ENCODE peak calls at places on chromosomes 1 and 21, in eight cellular contexts. One of them, this sample, is unnamed.
A peak's percentile ranks its signal among the peaks of the same experiment; 100 is the strongest.

GRCh38 chr1:29635501-29636263 is 399.4 kb downstream of the PTPRU start:
- DNase-seq in uterus: no peak
- DNase-seq in pancreas: no peak
- DNase-seq in SK-N-SH: no peak
- DNase-seq in fibroblast of lung: no peak
- DNase-seq in upper lobe of right lung: no peak
- DNase-seq in upper lobe of left lung: no peak
- DNase-seq in neural progenitor cell: no peak
- DNase-seq in this sample: no peak

GRCh38 chr1:112866151-112866550 is 89.8 kb downstream of the SLC16A1 start:
- DNase-seq in upper lobe of right lung: no peak
- DNase-seq in fibroblast of lung: peak; percentile 81
- DNase-seq in pancreas: no peak
- DNase-seq in uterus: no peak
- DNase-seq in neural progenitor cell: no peak
- DNase-seq in SK-N-SH: no peak
- DNase-seq in upper lobe of left lung: no peak
- DNase-seq in this sample: peak; percentile 31

GRCh38 chr1:43292679-43293078 is 7.3 kb upstream of the C1orf210 start:
- DNase-seq in pancreas: no peak
- DNase-seq in upper lobe of left lung: no peak
- DNase-seq in neural progenitor cell: no peak
- DNase-seq in upper lobe of right lung: no peak
- DNase-seq in uterus: no peak
- DNase-seq in SK-N-SH: no peak
- DNase-seq in fibroblast of lung: no peak
- DNase-seq in this sample: no peak

GRCh38 chr1:112638109-112638426 is 18.4 kb downstream of the CAPZA1 start:
- DNase-seq in SK-N-SH: no peak
- DNase-seq in pancreas: no peak
- DNase-seq in upper lobe of left lung: no peak
- DNase-seq in neural progenitor cell: no peak
- DNase-seq in uterus: no peak
- DNase-seq in fibroblast of lung: no peak
- DNase-seq in upper lobe of right lung: no peak
- DNase-seq in this sample: no peak

GRCh38 chr21:19853709-19854575 is 1144.3 kb upstream of the NCAM2 start:
- DNase-seq in upper lobe of left lung: peak; percentile 22
- DNase-seq in uterus: no peak
- DNase-seq in upper lobe of right lung: peak; percentile 47
- DNase-seq in SK-N-SH: no peak
- DNase-seq in neural progenitor cell: no peak
- DNase-seq in pancreas: no peak
- DNase-seq in fibroblast of lung: no peak
- DNase-seq in this sample: no peak

GRCh38 chr21:40616377-40616704 is 230.6 kb downstream of the DSCAM start:
- DNase-seq in pancreas: no peak
- DNase-seq in SK-N-SH: no peak
- DNase-seq in upper lobe of left lung: no peak
- DNase-seq in upper lobe of right lung: no peak
- DNase-seq in uterus: no peak
- DNase-seq in fibroblast of lung: no peak
- DNase-seq in neural progenitor cell: no peak
- DNase-seq in this sample: no peak

GRCh38 chr1:186183219-186183618 is 191.8 kb downstream of the TPR start:
- DNase-seq in upper lobe of left lung: peak; percentile 26
- DNase-seq in neural progenitor cell: no peak
- DNase-seq in pancreas: no peak
- DNase-seq in SK-N-SH: no peak
- DNase-seq in fibroblast of lung: peak; percentile 59
- DNase-seq in upper lobe of right lung: no peak
- DNase-seq in uterus: no peak
- DNase-seq in this sample: no peak

GRCh38 chr1:85273397-85273796 is 3.0 kb downstream of the BCL10 start:
- DNase-seq in uterus: no peak
- DNase-seq in upper lobe of left lung: no peak
- DNase-seq in upper lobe of right lung: no peak
- DNase-seq in SK-N-SH: no peak
- DNase-seq in fibroblast of lung: no peak
- DNase-seq in neural progenitor cell: no peak
- DNase-seq in pancreas: no peak
- DNase-seq in this sample: no peak

GRCh38 chr1:1202831-1203560 is 3.4 kb downstream of the TNFRSF18 start:
- DNase-seq in pancreas: no peak
- DNase-seq in neural progenitor cell: no peak
- DNase-seq in SK-N-SH: no peak
- DNase-seq in uterus: no peak
- DNase-seq in fibroblast of lung: no peak
- DNase-seq in upper lobe of left lung: no peak
- DNase-seq in upper lobe of right lung: no peak
- DNase-seq in this sample: no peak

GRCh38 chr1:156436319-156437043 is 64.1 kb downstream of the MEF2D start:
- DNase-seq in pancreas: no peak
- DNase-seq in uterus: no peak
- DNase-seq in upper lobe of left lung: no peak
- DNase-seq in fibroblast of lung: no peak
- DNase-seq in SK-N-SH: no peak
- DNase-seq in upper lobe of right lung: no peak
- DNase-seq in neural progenitor cell: peak; percentile 73
- DNase-seq in this sample: no peak

GRCh38 chr21:46569071-46569470 is 35.8 kb downstream of the S100B start:
- DNase-seq in neural progenitor cell: no peak
- DNase-seq in upper lobe of right lung: no peak
- DNase-seq in SK-N-SH: no peak
- DNase-seq in upper lobe of left lung: no peak
- DNase-seq in uterus: no peak
- DNase-seq in fibroblast of lung: no peak
- DNase-seq in pancreas: no peak
- DNase-seq in this sample: peak; percentile 8

GRCh38 chr1:27357281-27358037 is 9.3 kb downstream of the MAP3K6 start:
- DNase-seq in SK-N-SH: peak; percentile 97
- DNase-seq in upper lobe of right lung: peak; percentile 89
- DNase-seq in uterus: peak; percentile 77
- DNase-seq in neural progenitor cell: peak; percentile 85
- DNase-seq in pancreas: peak; percentile 83
- DNase-seq in upper lobe of left lung: peak; percentile 83
- DNase-seq in fibroblast of lung: peak; percentile 48
- DNase-seq in this sample: no peak

GRCh38 chr1:18957136-18957521 is 653 bp upstream of the IFFO2 start:
- DNase-seq in neural progenitor cell: peak; percentile 60
- DNase-seq in uterus: no peak
- DNase-seq in SK-N-SH: peak; percentile 70
- DNase-seq in upper lobe of left lung: no peak
- DNase-seq in upper lobe of right lung: no peak
- DNase-seq in pancreas: no peak
- DNase-seq in fibroblast of lung: no peak
- DNase-seq in this sample: no peak

GRCh38 chr1:8133657-8134430 is 107.7 kb upstream of the ERRFI1 start:
- DNase-seq in fibroblast of lung: peak; percentile 98
- DNase-seq in SK-N-SH: no peak
- DNase-seq in neural progenitor cell: no peak
- DNase-seq in upper lobe of right lung: no peak
- DNase-seq in upper lobe of left lung: no peak
- DNase-seq in pancreas: peak; percentile 42
- DNase-seq in uterus: peak; percentile 82
- DNase-seq in this sample: peak; percentile 78

GRCh38 chr1:76279387-76279748 is 204.8 kb downstream of the ST6GALNAC3 start:
- DNase-seq in upper lobe of right lung: no peak
- DNase-seq in SK-N-SH: peak; percentile 43
- DNase-seq in uterus: no peak
- DNase-seq in upper lobe of left lung: no peak
- DNase-seq in fibroblast of lung: no peak
- DNase-seq in neural progenitor cell: no peak
- DNase-seq in pancreas: no peak
- DNase-seq in this sample: no peak

GRCh38 chr21:35352066-35352770 is 303.1 kb upstream of the RUNX1 start:
- DNase-seq in pancreas: no peak
- DNase-seq in upper lobe of left lung: no peak
- DNase-seq in fibroblast of lung: peak; percentile 25
- DNase-seq in upper lobe of right lung: no peak
- DNase-seq in neural progenitor cell: no peak
- DNase-seq in uterus: no peak
- DNase-seq in SK-N-SH: no peak
- DNase-seq in this sample: no peak

GRCh38 chr1:219573960-219574359 is 38.9 kb downstream of the ZC3H11B start:
- DNase-seq in uterus: no peak
- DNase-seq in upper lobe of left lung: no peak
- DNase-seq in SK-N-SH: no peak
- DNase-seq in pancreas: no peak
- DNase-seq in neural progenitor cell: no peak
- DNase-seq in fibroblast of lung: no peak
- DNase-seq in upper lobe of right lung: no peak
- DNase-seq in this sample: no peak

GRCh38 chr1:214833357-214833756 is 230.4 kb downstream of the CENPF start:
- DNase-seq in SK-N-SH: no peak
- DNase-seq in fibroblast of lung: no peak
- DNase-seq in uterus: no peak
- DNase-seq in pancreas: no peak
- DNase-seq in neural progenitor cell: no peak
- DNase-seq in upper lobe of left lung: no peak
- DNase-seq in upper lobe of right lung: no peak
- DNase-seq in this sample: peak; percentile 74

GRCh38 chr21:23579573-23579972 is 2027.7 kb downstream of the MRPL39 start:
- DNase-seq in SK-N-SH: no peak
- DNase-seq in fibroblast of lung: no peak
- DNase-seq in neural progenitor cell: no peak
- DNase-seq in pancreas: no peak
- DNase-seq in upper lobe of left lung: no peak
- DNase-seq in uterus: no peak
- DNase-seq in upper lobe of right lung: no peak
- DNase-seq in this sample: no peak

GRCh38 chr21:23578027-23578426 is 2029.3 kb downstream of the MRPL39 start:
- DNase-seq in neural progenitor cell: no peak
- DNase-seq in uterus: no peak
- DNase-seq in pancreas: no peak
- DNase-seq in upper lobe of left lung: no peak
- DNase-seq in upper lobe of right lung: no peak
- DNase-seq in fibroblast of lung: no peak
- DNase-seq in SK-N-SH: no peak
- DNase-seq in this sample: no peak

GRCh38 chr21:23574932-23575331 is 2032.3 kb downstream of the MRPL39 start:
- DNase-seq in pancreas: no peak
- DNase-seq in neural progenitor cell: peak; percentile 16
- DNase-seq in upper lobe of left lung: no peak
- DNase-seq in upper lobe of right lung: no peak
- DNase-seq in SK-N-SH: no peak
- DNase-seq in fibroblast of lung: no peak
- DNase-seq in uterus: no peak
- DNase-seq in this sample: no peak
- TF ChIP-seq CTCF in pancreas: no peak
- TF ChIP-seq CTCF in neural progenitor cell: peak; percentile 15
- TF ChIP-seq CTCF in upper lobe of left lung: no peak
- TF ChIP-seq CTCF in upper lobe of right lung: no peak
- TF ChIP-seq CTCF in SK-N-SH: no peak
- TF ChIP-seq CTCF in fibroblast of lung: no peak
- TF ChIP-seq CTCF in uterus: no peak
- TF ChIP-seq CTCF in this sample: no peak

GRCh38 chr1:39673215-39673614 is 1.3 kb upstream of the NT5C1A start:
- DNase-seq in upper lobe of right lung: no peak
- DNase-seq in fibroblast of lung: no peak
- DNase-seq in upper lobe of left lung: no peak
- DNase-seq in uterus: no peak
- DNase-seq in pancreas: no peak
- DNase-seq in SK-N-SH: no peak
- DNase-seq in neural progenitor cell: no peak
- DNase-seq in this sample: no peak

GRCh38 chr1:39670689-39671088 is 1.2 kb downstream of the NT5C1A start:
- DNase-seq in neural progenitor cell: no peak
- DNase-seq in SK-N-SH: peak; percentile 72
- DNase-seq in upper lobe of right lung: no peak
- DNase-seq in uterus: no peak
- DNase-seq in fibroblast of lung: no peak
- DNase-seq in upper lobe of left lung: no peak
- DNase-seq in pancreas: no peak
- DNase-seq in this sample: no peak

GRCh38 chr1:39671433-39671792 is 494 bp downstream of the NT5C1A start:
- DNase-seq in upper lobe of right lung: no peak
- DNase-seq in neural progenitor cell: peak; percentile 69
- DNase-seq in fibroblast of lung: no peak
- DNase-seq in upper lobe of left lung: no peak
- DNase-seq in SK-N-SH: peak; percentile 85
- DNase-seq in uterus: peak; percentile 55
- DNase-seq in pancreas: peak; percentile 43
- DNase-seq in this sample: no peak

GRCh38 chr1:39671793-39672550 is at the start of gene NT5C1A:
- DNase-seq in uterus: no peak
- DNase-seq in upper lobe of left lung: no peak
- DNase-seq in fibroblast of lung: no peak
- DNase-seq in SK-N-SH: peak; percentile 89
- DNase-seq in neural progenitor cell: peak; percentile 71
- DNase-seq in pancreas: peak; percentile 46
- DNase-seq in upper lobe of right lung: peak; percentile 69
- DNase-seq in this sample: no peak

GRCh38 chr1:39672551-39672947 is 642 bp upstream of the NT5C1A start:
- DNase-seq in neural progenitor cell: peak; percentile 63
- DNase-seq in SK-N-SH: peak; percentile 77
- DNase-seq in uterus: no peak
- DNase-seq in upper lobe of right lung: no peak
- DNase-seq in fibroblast of lung: no peak
- DNase-seq in pancreas: peak; percentile 32
- DNase-seq in upper lobe of left lung: no peak
- DNase-seq in this sample: no peak
- H3K27me3 ChIP-seq in neural progenitor cell: peaks cover 100% of the 10 kb centered on the region
- H3K27me3 ChIP-seq in SK-N-SH: peaks cover 44% of the 10 kb centered on the region
- H3K27me3 ChIP-seq in uterus: no peaks in the 10 kb centered on the region
- H3K27me3 ChIP-seq in upper lobe of right lung: peaks cover 20% of the 10 kb centered on the region
- H3K27me3 ChIP-seq in fibroblast of lung: peaks cover 29% of the 10 kb centered on the region
- H3K27me3 ChIP-seq in pancreas: no peaks in the 10 kb centered on the region
- H3K27me3 ChIP-seq in upper lobe of left lung: no peaks in the 10 kb centered on the region
- H3K27me3 ChIP-seq in this sample: peaks cover 46% of the 10 kb centered on the region

GRCh38 chr1:67825596-67825995 is 7.7 kb downstream of the GNG12 start:
- DNase-seq in upper lobe of left lung: no peak
- DNase-seq in uterus: no peak
- DNase-seq in SK-N-SH: no peak
- DNase-seq in neural progenitor cell: no peak
- DNase-seq in fibroblast of lung: no peak
- DNase-seq in upper lobe of right lung: no peak
- DNase-seq in pancreas: no peak
- DNase-seq in this sample: no peak
- H3K4me3 ChIP-seq in upper lobe of left lung: no peak overlapping the region
- H3K4me3 ChIP-seq in uterus: no peak overlapping the region
- H3K4me3 ChIP-seq in SK-N-SH: no peak overlapping the region
- H3K4me3 ChIP-seq in neural progenitor cell: no peak overlapping the region
- H3K4me3 ChIP-seq in fibroblast of lung: no peak overlapping the region
- H3K4me3 ChIP-seq in upper lobe of right lung: no peak overlapping the region
- H3K4me3 ChIP-seq in pancreas: no peak overlapping the region
- H3K4me3 ChIP-seq in this sample: no peak overlapping the region

DNA sequence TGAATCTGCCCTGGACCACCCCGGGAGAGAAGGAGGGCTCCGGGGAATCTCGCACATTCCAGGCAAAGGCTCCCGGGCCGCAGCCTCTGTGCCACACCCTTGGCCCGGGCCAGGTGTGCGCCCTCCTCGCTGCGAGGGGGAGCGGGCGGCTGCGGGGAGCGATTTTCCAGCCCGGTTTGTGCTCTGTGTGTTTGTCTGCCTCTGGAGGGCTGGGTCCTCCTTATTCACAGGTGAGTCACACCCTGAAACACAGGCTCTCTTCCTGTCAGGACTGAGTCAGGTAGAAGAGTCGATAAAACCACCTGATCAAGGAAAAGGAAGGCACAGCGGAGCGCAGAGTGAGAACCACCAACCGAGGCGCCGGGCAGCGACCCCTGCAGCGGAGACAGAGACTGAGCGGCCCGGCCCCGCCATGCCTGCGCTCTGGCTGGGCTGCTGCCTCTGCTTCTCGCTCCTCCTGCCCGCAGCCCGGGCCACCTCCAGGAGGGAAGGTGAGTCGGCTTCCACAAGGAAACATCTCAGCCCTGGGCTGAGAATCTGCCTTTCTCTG is at the start of gene LAMC2:
- DNase-seq in upper lobe of left lung: peak; percentile 80
- DNase-seq in SK-N-SH: no peak
- DNase-seq in fibroblast of lung: no peak
- DNase-seq in neural progenitor cell: peak; percentile 75
- DNase-seq in upper lobe of right lung: peak; percentile 81
- DNase-seq in uterus: peak; percentile 35
- DNase-seq in pancreas: peak; percentile 63
- DNase-seq in this sample: no peak
- TF ChIP-seq CTCF in upper lobe of left lung: no peak
- TF ChIP-seq CTCF in SK-N-SH: no peak
- TF ChIP-seq CTCF in fibroblast of lung: peak; percentile 17
- TF ChIP-seq CTCF in neural progenitor cell: peak; percentile 38
- TF ChIP-seq CTCF in upper lobe of right lung: peak; percentile 26
- TF ChIP-seq CTCF in uterus: peak; percentile 36
- TF ChIP-seq CTCF in pancreas: peak; percentile 26
- TF ChIP-seq CTCF in this sample: no peak

This sample was measured in BJ.